ENCODE peak calls at places on chromosomes 16 and 17, in eight cellular contexts. X is OCI-LY7, Y is HCT116, E is hepatocyte, F is MM.1S, T is GM23338, B is PC-3, C is GM23248. D is an unnamed sample.

GRCh38 chr16:11639925-11640899 is 28.0 kb upstream of the SNN start:
- DNase-seq in X (no peak), Y (peak; percentile 63), E (peak; percentile 77), F (no peak), T (peak; percentile 81), B (peak; percentile 56), C (peak; percentile 99), D (peak; percentile 92)

GRCh38 chr17:45225051-45225700 is 3.5 kb downstream of the FMNL1 start:
- DNase-seq in X (peak; percentile 27), Y (no peak), E (no peak), F (peak; percentile 33), T (no peak), B (peak; percentile 91), C (no peak), D (peak; percentile 29)

GRCh38 chr16:2008009-2008526 is 1.6 kb downstream of the ZNF598 start:
- DNase-seq in X (peak; percentile 53), Y (no peak), E (no peak), F (no peak), T (no peak), B (peak; percentile 82), C (peak; percentile 96), D (peak; percentile 64)

GRCh38 chr16:50282010-50282538 is 15.7 kb downstream of the ADCY7 start:
- DNase-seq in X (peak; percentile 93), Y (no peak), E (no peak), F (peak; percentile 88), T (no peak), B (no peak), C (no peak), D (no peak)

GRCh38 chr16:67847064-67847861 is at the start of gene CENPT:
- DNase-seq in X (peak; percentile 77), Y (no peak), E (peak; percentile 87), F (peak; percentile 70), T (peak; percentile 62), B (peak; percentile 64), C (peak; percentile 87), D (peak; percentile 64)

GRCh38 chr17:4444782-4445473 is 11.2 kb downstream of the SPNS3 start:
- DNase-seq in X (no peak), Y (no peak), E (no peak), F (no peak), T (no peak), B (peak; percentile 71), C (peak; percentile 39), D (peak; percentile 90)

GRCh38 chr17:15332338-15332737 is 9.1 kb downstream of the TEKT3 start:
- DNase-seq in X (no peak), Y (no peak), E (no peak), F (no peak), T (peak; percentile 94), B (peak; percentile 57), C (no peak), D (no peak)

GRCh38 chr17:67500677-67501300 is 123.7 kb downstream of the PITPNC1 start:
- DNase-seq in X (no peak), Y (no peak), E (no peak), F (no peak), T (no peak), B (no peak), C (no peak), D (no peak)

GRCh38 chr17:45857977-45858708 is 13.5 kb downstream of the SPPL2C start:
- DNase-seq in X (no peak), Y (no peak), E (peak; percentile 83), F (no peak), T (peak; percentile 80), B (peak; percentile 70), C (peak; percentile 54), D (peak; percentile 30)

GRCh38 chr16:55913717-55914116 is 38.5 kb upstream of the CES5A start:
- DNase-seq in X (no peak), Y (no peak), E (no peak), F (no peak), T (no peak), B (no peak), C (no peak), D (no peak)

GRCh38 chr17:50630524-50631194 is 4.0 kb upstream of the ABCC3 start:
- DNase-seq in X (peak; percentile 48), Y (peak; percentile 59), E (peak; percentile 67), F (peak; percentile 56), T (peak; percentile 73), B (peak; percentile 89), C (peak; percentile 49), D (peak; percentile 84)

GRCh38 chr17:74921769-74922168 is 1.3 kb downstream of the USH1G start:
- DNase-seq in X (no peak), Y (no peak), E (peak; percentile 3), F (no peak), T (no peak), B (no peak), C (no peak), D (no peak)

GRCh38 chr16:2039286-2040030 is 8.2 kb downstream of the NTHL1 start:
- DNase-seq in X (no peak), Y (no peak), E (peak; percentile 95), F (no peak), T (no peak), B (peak; percentile 81), C (peak; percentile 84), D (no peak)

GRCh38 chr17:35534694-35535093 is 2.8 kb downstream of the SLFN12L start:
- DNase-seq in X (no peak), Y (no peak), E (no peak), F (no peak), T (no peak), B (no peak), C (no peak), D (no peak)

GRCh38 chr17:35539659-35540026 is 2.2 kb upstream of the SLFN12L start:
- DNase-seq in X (no peak), Y (no peak), E (no peak), F (no peak), T (peak; percentile 13), B (no peak), C (no peak), D (no peak)

GRCh38 chr17:35540589-35541404 is 3.3 kb upstream of the SLFN12L start:
- DNase-seq in X (peak; percentile 27), Y (no peak), E (no peak), F (peak; percentile 58), T (no peak), B (peak; percentile 6), C (peak; percentile 20), D (no peak)

GRCh38 chr17:35536664-35537160 is 766 bp downstream of the SLFN12L start:
- DNase-seq in X (no peak), Y (no peak), E (no peak), F (no peak), T (no peak), B (no peak), C (no peak), D (no peak)

GRCh38 chr17:35537569-35538209 is at the start of gene SLFN12L:
- DNase-seq in X (no peak), Y (no peak), E (no peak), F (peak; percentile 65), T (no peak), B (no peak), C (no peak), D (no peak)
- H3K4me1 ChIP-seq in X (peaks cover 22% of the 10 kb centered on the region), Y (peaks cover 5% of the 10 kb centered on the region), E (no peaks in the 10 kb centered on the region), F (peaks cover 27% of the 10 kb centered on the region), T (no peaks in the 10 kb centered on the region), B (peaks cover 4% of the 10 kb centered on the region), C (no peaks in the 10 kb centered on the region), D (no peaks in the 10 kb centered on the region)

GRCh38 chr17:16987001-16987829 is 15.3 kb upstream of the TNFRSF13B start:
- DNase-seq in X (no peak), Y (no peak), E (no peak), F (peak; percentile 9), T (no peak), B (no peak), C (no peak), D (no peak)

GRCh38 chr17:16989953-16990860 is 18.3 kb upstream of the TNFRSF13B start:
- DNase-seq in X (peak; percentile 41), Y (no peak), E (no peak), F (peak; percentile 40), T (no peak), B (peak; percentile 24), C (peak; percentile 78), D (no peak)

GRCh38 chr17:16987830-16988601 is 16.1 kb upstream of the TNFRSF13B start:
- DNase-seq in X (peak; percentile 97), Y (no peak), E (peak; percentile 67), F (peak; percentile 99), T (peak; percentile 39), B (peak; percentile 77), C (peak; percentile 93), D (peak; percentile 63)

GRCh38 chr17:16989230-16989952 is 17.5 kb upstream of the TNFRSF13B start:
- DNase-seq in X (peak; percentile 68), Y (no peak), E (no peak), F (peak; percentile 94), T (no peak), B (no peak), C (no peak), D (no peak)

GRCh38 chr17:16988749-16989229 is 16.9 kb upstream of the TNFRSF13B start:
- DNase-seq in X (no peak), Y (no peak), E (no peak), F (peak; percentile 90), T (no peak), B (no peak), C (no peak), D (no peak)
- H3K9me2 ChIP-seq in X (no peaks in the 10 kb centered on the region), Y (no peaks in the 10 kb centered on the region), E (no peaks in the 10 kb centered on the region), F (no peaks in the 10 kb centered on the region), T (no peaks in the 10 kb centered on the region), B (no peaks in the 10 kb centered on the region), C (no peaks in the 10 kb centered on the region), D (no peaks in the 10 kb centered on the region)

GRCh38 chr17:73641779-73642580 is 2.3 kb downstream of the SDK2 start:
- DNase-seq in X (peak; percentile 33), Y (no peak), E (no peak), F (no peak), T (no peak), B (no peak), C (no peak), D (no peak)

GRCh38 chr17:73643846-73644144 is 450 bp downstream of the SDK2 start:
- DNase-seq in X (no peak), Y (no peak), E (no peak), F (no peak), T (no peak), B (no peak), C (no peak), D (no peak)

GRCh38 chr17:73644145-73645049 is at the start of gene SDK2:
- DNase-seq in X (no peak), Y (no peak), E (peak; percentile 53), F (no peak), T (peak; percentile 49), B (no peak), C (peak; percentile 35), D (no peak)

GRCh38 chr17:73643012-73643845 is 1.0 kb downstream of the SDK2 start:
- DNase-seq in X (no peak), Y (no peak), E (peak; percentile 46), F (no peak), T (peak; percentile 61), B (peak; percentile 17), C (peak; percentile 26), D (no peak)

DNA sequence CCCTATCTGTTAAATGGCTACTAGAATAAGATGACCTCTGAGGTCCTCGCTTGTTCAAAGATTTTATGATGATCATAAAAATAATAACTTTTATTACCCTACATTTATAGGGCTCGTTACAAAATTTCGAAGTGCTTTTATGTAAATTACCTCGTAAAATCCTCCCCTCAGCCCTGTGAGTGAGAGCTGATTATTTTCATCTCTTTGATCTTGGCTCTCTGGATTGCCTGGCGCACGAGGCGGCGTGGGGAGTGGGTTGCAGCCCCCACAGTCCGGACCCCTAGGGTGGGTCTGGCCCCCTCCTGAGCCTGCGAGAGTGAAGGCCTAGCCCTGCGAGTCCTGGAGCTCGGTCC is 1.6 kb downstream of the SDK2 start:
- DNase-seq in X (no peak), Y (no peak), E (no peak), F (no peak), T (no peak), B (no peak), C (no peak), D (no peak)
- H3K4me3 ChIP-seq in X (no peak overlapping the region), Y (no peak overlapping the region), E (no peak overlapping the region), F (no peak overlapping the region), T (peak overlapping the region; percentile 81), B (no peak overlapping the region), C (no peak overlapping the region), D (no peak overlapping the region)

GRCh38 chr16:23092072-23092800 is 57.0 kb downstream of the USP31 start:
- DNase-seq in X (no peak), Y (no peak), E (no peak), F (no peak), T (no peak), B (no peak), C (no peak), D (no peak)
- H3K4me1 ChIP-seq in X (no peaks in the 10 kb centered on the region), Y (no peaks in the 10 kb centered on the region), E (no peaks in the 10 kb centered on the region), F (no peaks in the 10 kb centered on the region), T (peaks cover 4% of the 10 kb centered on the region), B (no peaks in the 10 kb centered on the region), C (peaks cover 9% of the 10 kb centered on the region), D (no peaks in the 10 kb centered on the region)